ENCODE peak calls at places on chromosomes 12 and 14, in six cellular contexts. J is upper lobe of right lung; E is mesenteric fat pad; A is smooth muscle cell of the brain vasculature; K is stimulated activated CD8-positive, alpha-beta memory T cell treated with anti-CD3 and anti-CD28 coated beads, Interleukin-12 subunit alpha, Interleukin-12 subunit beta, amount 100 ng/mL, for 1 hour; B is sigmoid colon. L is an unnamed sample.

GRCh38 chr12:112555621-112556233 is 137.0 kb downstream of the PTPN11 start:
- DNase-seq in J (no peak), B (no peak), K (no peak), E (no peak), A (no peak), L (no peak)

GRCh38 chr12:114625294-114625851 is 58.6 kb downstream of the TBX3 start:
- DNase-seq in K (peak; percentile 2), J (no peak), E (no peak), B (no peak), A (peak; percentile 15), L (no peak)

GRCh38 chr12:130316269-130316668 is 21.4 kb upstream of the PIWIL1 start:
- DNase-seq in B (no peak), J (no peak), A (no peak), E (no peak), K (no peak), L (no peak)

GRCh38 chr12:8852119-8852518 is 29.7 kb downstream of the A2ML1 start:
- DNase-seq in E (no peak), A (no peak), J (no peak), B (no peak), K (no peak), L (no peak)

GRCh38 chr14:104003616-104004015 is 61.3 kb upstream of the RD3L start:
- DNase-seq in K (no peak), A (no peak), J (no peak), B (no peak), E (peak; percentile 65), L (no peak)

GRCh38 chr12:90915353-90915752 is 39.6 kb downstream of the CCER1 start:
- DNase-seq in K (no peak), B (no peak), J (no peak), E (no peak), A (no peak), L (no peak)

GRCh38 chr14:93970967-93971634 is 5.3 kb downstream of the ASB2 start:
- DNase-seq in A (no peak), E (no peak), B (no peak), K (no peak), J (no peak), L (no peak)

GRCh38 chr12:53827306-53827705 is 75.5 kb upstream of the CISTR start:
- DNase-seq in A (no peak), E (no peak), J (no peak), B (no peak), K (no peak), L (no peak)

GRCh38 chr12:118377005-118377890 is 893 bp downstream of the SUDS3 start:
- DNase-seq in J (no peak), A (no peak), K (no peak), B (no peak), E (no peak), L (no peak)

GRCh38 chr14:58749066-58749669 is 111.4 kb downstream of the DACT1 start:
- DNase-seq in B (no peak), K (no peak), E (no peak), A (peak; percentile 46), J (no peak), L (no peak)

GRCh38 chr14:44701563-44702263 is 194.6 kb upstream of the FSCB start:
- DNase-seq in J (no peak), E (no peak), A (no peak), B (no peak), K (no peak), L (no peak)

L was measured in cardiac septum.